ENCODE peak calls at places on chromosomes 2 and 18, in ten cellular contexts. J, V, M, Y, K, D, F, P, B and L are unnamed samples.

GRCh38 chr18:74914648-74915047 is 294.3 kb downstream of the PTGR3 start:
- DNase-seq in K (no peak), P (no peak), D (no peak), J (no peak), M (no peak), B (no peak), F (no peak), V (no peak), Y (no peak), L (no peak)

GRCh38 chr2:216934623-216935022 is 74.8 kb upstream of the TNP1 start:
- DNase-seq in B (no peak), M (no peak), P (no peak), Y (no peak), D (no peak), V (no peak), F (no peak), J (no peak), K (no peak), L (no peak)

GRCh38 chr2:241011296-241011600 is 12.8 kb downstream of the SNED1 start:
- DNase-seq in K (peak), F (peak), V (peak), B (no peak), M (peak), Y (no peak), D (no peak), J (no peak), P (peak), L (no peak)

GRCh38 chr2:112001942-112002341 is 53.1 kb upstream of the TMEM87B start:
- DNase-seq in J (no peak), Y (no peak), M (no peak), P (no peak), K (no peak), D (peak), F (no peak), B (no peak), V (no peak), L (no peak)

GRCh38 chr2:223976635-223977226 is 19.5 kb downstream of the MRPL44 start:
- DNase-seq in V (no peak), P (no peak), F (no peak), Y (no peak), D (peak), B (no peak), J (no peak), M (no peak), K (no peak), L (no peak)

GRCh38 chr2:101205521-101205998 is 47.1 kb upstream of the CNOT11 start:
- DNase-seq in P (peak), Y (peak), B (peak), D (peak), M (peak), J (peak), K (peak), V (peak), F (no peak), L (peak)

GRCh38 chr2:3429068-3429610 is 49.6 kb downstream of the TRAPPC12 start:
- DNase-seq in F (no peak), V (no peak), J (no peak), P (no peak), D (peak), M (no peak), K (no peak), Y (no peak), B (no peak), L (no peak)

GRCh38 chr18:47721876-47722275 is 208.6 kb downstream of the SMAD2 start:
- DNase-seq in P (no peak), Y (no peak), F (no peak), K (no peak), J (no peak), D (no peak), B (no peak), V (no peak), M (peak), L (no peak)

GRCh38 chr2:72921866-72922265 is 4.5 kb downstream of the EMX1 start:
- DNase-seq in K (no peak), M (peak), P (no peak), V (no peak), B (no peak), F (no peak), Y (no peak), J (no peak), D (no peak), L (no peak)

GRCh38 chr18:13264986-13265900 is 46.7 kb downstream of the LDLRAD4 start:
- DNase-seq in V (no peak), D (no peak), K (no peak), Y (peak), J (no peak), M (no peak), B (no peak), F (no peak), P (no peak), L (no peak)

GRCh38 chr2:26578581-26578980 is 62.6 kb downstream of the CIB4 start:
- DNase-seq in P (no peak), V (no peak), B (no peak), J (no peak), D (no peak), K (no peak), Y (no peak), M (peak), F (no peak), L (no peak)

GRCh38 chr2:190119257-190119656 is 56.7 kb upstream of the MSTN start:
- DNase-seq in B (no peak), Y (no peak), F (peak), V (no peak), D (peak), K (no peak), P (no peak), M (no peak), J (no peak), L (peak)

GRCh38 chr2:162917626-162918025 is 79.1 kb upstream of the KCNH7 start:
- DNase-seq in F (no peak), D (no peak), V (no peak), Y (no peak), B (no peak), P (no peak), M (no peak), K (no peak), J (no peak), L (no peak)

GRCh38 chr2:69017876-69018275 is 4.9 kb downstream of the ANTXR1 start:
- DNase-seq in M (peak), K (no peak), J (no peak), P (no peak), F (no peak), Y (no peak), B (no peak), V (no peak), D (no peak), L (no peak)

GRCh38 chr18:35041752-35042379 is 653 bp downstream of the MAPRE2 start:
- DNase-seq in Y (no peak), V (no peak), M (no peak), K (no peak), D (peak), P (peak), J (peak), F (no peak), B (no peak), L (no peak)

GRCh38 chr2:6937582-6937981 is 20.4 kb downstream of the RNF144A start:
- DNase-seq in J (no peak), K (no peak), M (no peak), D (no peak), F (no peak), V (no peak), B (no peak), Y (no peak), P (no peak), L (no peak)

GRCh38 chr2:18924905-18925691 is 335.7 kb upstream of the NT5C1B start:
- DNase-seq in J (no peak), F (no peak), P (no peak), M (no peak), D (peak), Y (no peak), B (no peak), K (no peak), V (no peak), L (no peak)

GRCh38 chr2:151880586-151880985 is 52.4 kb upstream of the ARL5A start:
- DNase-seq in J (no peak), D (no peak), Y (no peak), M (no peak), F (no peak), B (no peak), P (no peak), K (no peak), V (no peak), L (no peak)

GRCh38 chr2:240436626-240437180 is 1.2 kb downstream of the GPC1 start:
- DNase-seq in M (peak), F (peak), B (no peak), D (peak), J (no peak), V (no peak), Y (no peak), P (peak), K (no peak), L (no peak)

GRCh38 chr2:43276962-43277383 is 50.6 kb upstream of the ZFP36L2 start:
- DNase-seq in M (peak), F (no peak), D (peak), B (no peak), K (peak), P (no peak), V (no peak), Y (no peak), J (peak), L (no peak)

GRCh38 chr2:38509322-38509946 is 93.3 kb downstream of the HNRNPLL start:
- DNase-seq in Y (no peak), V (no peak), P (no peak), J (no peak), B (no peak), F (no peak), K (no peak), D (peak), M (no peak), L (no peak)

GRCh38 chr2:231680992-231681852 is 27.1 kb upstream of the PTMA start:
- DNase-seq in P (no peak), Y (no peak), B (peak), M (peak), K (peak), F (peak), J (no peak), V (peak), D (peak), L (peak)

GRCh38 chr18:34802938-34803337 is 92.8 kb downstream of the DTNA start:
- DNase-seq in F (no peak), J (no peak), B (no peak), Y (no peak), M (no peak), V (no peak), D (peak), K (no peak), P (peak), L (no peak)

GRCh38 chr2:229712125-229712524 is 2.2 kb downstream of the DNER start:
- DNase-seq in V (no peak), P (no peak), Y (no peak), J (no peak), M (no peak), B (no peak), F (no peak), K (no peak), D (no peak), L (no peak)

GRCh38 chr2:43569921-43570320 is 25.9 kb downstream of the THADA start:
- DNase-seq in P (no peak), M (no peak), J (no peak), V (no peak), F (no peak), K (no peak), Y (no peak), D (no peak), B (no peak), L (no peak)

GRCh38 chr2:28704621-28705020 is 47.0 kb upstream of the PPP1CB start:
- DNase-seq in F (no peak), K (no peak), V (no peak), D (no peak), M (no peak), Y (no peak), J (no peak), B (no peak), P (no peak), L (no peak)

GRCh38 chr2:205748660-205749059 is 66.4 kb downstream of the NRP2 start:
- DNase-seq in M (no peak), J (no peak), B (no peak), K (no peak), F (no peak), V (no peak), Y (no peak), D (peak), P (peak), L (no peak)

GRCh38 chr2:53437371-53437770 is 330.2 kb upstream of the CHAC2 start:
- DNase-seq in B (no peak), M (no peak), Y (no peak), F (no peak), P (peak), D (peak), V (no peak), J (no peak), K (no peak), L (no peak)

GRCh38 chr18:59383831-59384230 is 24.8 kb upstream of the LMAN1 start:
- DNase-seq in M (no peak), P (no peak), V (no peak), K (no peak), J (peak), D (no peak), Y (no peak), F (no peak), B (no peak), L (no peak)

GRCh38 chr2:208799397-208799796 is 392.8 kb downstream of the PTH2R start:
- DNase-seq in V (no peak), M (no peak), D (no peak), Y (no peak), B (no peak), K (no peak), F (no peak), P (no peak), J (no peak), L (no peak)

GRCh38 chr2:240893363-240893828 is 2.6 kb downstream of the MAB21L4 start:
- DNase-seq in P (no peak), B (no peak), V (no peak), D (peak), K (no peak), Y (peak), M (no peak), F (peak), J (no peak), L (no peak)

GRCh38 chr2:79271456-79271855 is 111.9 kb upstream of the REG3A start:
- DNase-seq in F (no peak), D (no peak), P (no peak), V (no peak), K (no peak), M (no peak), Y (no peak), B (no peak), J (no peak), L (no peak)

GRCh38 chr2:30306522-30306921 is 75.2 kb downstream of the LBH start:
- DNase-seq in J (no peak), Y (peak), B (no peak), V (no peak), K (no peak), F (no peak), M (no peak), P (no peak), D (peak), L (no peak)